ENCODE peak calls at places on chromosomes 12 and 14, in four cellular contexts. W is psoas muscle, J is mesendoderm, K is fibroblast of mammary gland. N is an unnamed sample.

GRCh38 chr12:53046655-53047220 is 3.1 kb upstream of the TNS2 start:
- DNase-seq in K (peak; percentile 74), J (peak; percentile 81), W (peak; percentile 90), N (peak; percentile 93)

GRCh38 chr14:92352158-92352985 is 29.4 kb downstream of the SLC24A4 start:
- DNase-seq in W (no peak), K (peak; percentile 46), J (peak; percentile 61), N (peak; percentile 31)

GRCh38 chr12:108599541-108599940 is 1.7 kb upstream of the TMEM119 start:
- DNase-seq in W (no peak), J (no peak), K (no peak), N (no peak)

GRCh38 chr12:45192041-45192695 is 23.7 kb upstream of the ANO6 start:
- DNase-seq in J (peak; percentile 98), K (peak; percentile 55), W (no peak), N (peak; percentile 63)

GRCh38 chr14:22939684-22940083 is 10.5 kb upstream of the PRMT5 start:
- DNase-seq in J (no peak), W (no peak), K (peak; percentile 78), N (no peak)

GRCh38 chr12:13234045-13234641 is 37.6 kb downstream of the EMP1 start:
- DNase-seq in W (no peak), J (peak; percentile 78), K (peak; percentile 76), N (peak; percentile 67)

GRCh38 chr12:72679147-72679757 is 407.1 kb downstream of the TRHDE start:
- DNase-seq in K (no peak), J (peak; percentile 59), W (no peak), N (no peak)

GRCh38 chr12:12899530-12900380 is 8.4 kb downstream of the GPRC5A start:
- DNase-seq in J (no peak), K (peak; percentile 98), W (peak; percentile 46), N (peak; percentile 98)

GRCh38 chr14:50117456-50117855 is 1.1 kb upstream of the VCPKMT start:
- DNase-seq in W (no peak), K (no peak), J (no peak), N (no peak)

GRCh38 chr14:104138098-104138890 is at the start of gene KIF26A:
- DNase-seq in J (peak; percentile 84), K (no peak), W (peak; percentile 28), N (peak; percentile 24)

GRCh38 chr14:98114122-98114895 is 1157.7 kb downstream of the BCL11B start:
- DNase-seq in W (no peak), K (no peak), J (peak; percentile 58), N (no peak)

GRCh38 chr12:116474331-116474730 is 84.8 kb upstream of the MAP1LC3B2 start:
- DNase-seq in J (no peak), W (no peak), K (peak; percentile 28), N (no peak)

GRCh38 chr14:85529803-85530574 is at the start of gene FLRT2:
- DNase-seq in W (peak; percentile 61), K (peak; percentile 71), J (peak; percentile 80), N (peak; percentile 68)

GRCh38 chr12:19148860-19149259 is 19.3 kb downstream of the PLEKHA5 start:
- DNase-seq in K (no peak), J (no peak), W (no peak), N (no peak)

GRCh38 chr12:8914716-8915526 is 612 bp downstream of the PHC1 start:
- DNase-seq in J (peak; percentile 89), W (peak; percentile 35), K (peak; percentile 45), N (peak; percentile 41)

GRCh38 chr14:38824691-38825090 is 278.3 kb downstream of the SEC23A start:
- DNase-seq in J (no peak), K (no peak), W (no peak), N (no peak)

GRCh38 chr14:105855246-105855892 is 329.0 kb downstream of the TMEM121 start:
- DNase-seq in K (no peak), J (no peak), W (no peak), N (no peak)

GRCh38 chr14:68775614-68776126 is 17.2 kb downstream of the ZFP36L1 start:
- DNase-seq in J (peak; percentile 65), W (no peak), K (no peak), N (no peak)

GRCh38 chr14:73285979-73286378 is 48.7 kb downstream of the PAPLN start:
- DNase-seq in W (no peak), K (no peak), J (no peak), N (no peak)

GRCh38 chr12:12779529-12779928 is 5.9 kb upstream of the APOLD1 start:
- DNase-seq in W (no peak), J (no peak), K (peak; percentile 92), N (peak; percentile 86)

GRCh38 chr14:24979725-24980239 is 70.2 kb downstream of the STXBP6 start:
- DNase-seq in J (no peak), W (no peak), K (no peak), N (no peak)

GRCh38 chr12:26654623-26655022 is 178.4 kb downstream of the ITPR2 start:
- DNase-seq in J (no peak), W (no peak), K (no peak), N (no peak)

DNA sequence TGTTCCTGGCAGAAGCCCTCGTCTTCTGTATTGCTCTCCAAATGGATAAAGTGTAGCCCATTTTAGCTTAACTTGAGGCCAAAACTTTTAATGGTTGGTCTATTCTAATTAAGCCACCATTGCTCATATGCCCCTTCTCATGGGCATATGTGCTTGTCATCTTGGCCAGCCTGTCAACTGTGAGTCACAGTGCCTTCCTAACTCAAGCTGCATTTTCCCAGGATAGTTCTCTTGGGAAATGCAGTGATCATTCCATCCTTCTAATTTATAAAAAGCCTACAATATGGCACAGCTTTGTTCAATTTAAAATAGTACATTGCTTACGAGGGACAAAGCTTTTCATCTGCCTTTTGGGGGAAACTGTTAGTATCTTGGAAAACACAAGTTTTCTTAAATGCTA is 6.6 kb downstream of the PTHLH start:
- DNase-seq in K (peak; percentile 78), W (no peak), J (no peak), N (no peak)
- H3K4me3 ChIP-seq in K (no peak overlapping the region), W (no peak overlapping the region), J (no peak overlapping the region), N (no peak overlapping the region)

DNA sequence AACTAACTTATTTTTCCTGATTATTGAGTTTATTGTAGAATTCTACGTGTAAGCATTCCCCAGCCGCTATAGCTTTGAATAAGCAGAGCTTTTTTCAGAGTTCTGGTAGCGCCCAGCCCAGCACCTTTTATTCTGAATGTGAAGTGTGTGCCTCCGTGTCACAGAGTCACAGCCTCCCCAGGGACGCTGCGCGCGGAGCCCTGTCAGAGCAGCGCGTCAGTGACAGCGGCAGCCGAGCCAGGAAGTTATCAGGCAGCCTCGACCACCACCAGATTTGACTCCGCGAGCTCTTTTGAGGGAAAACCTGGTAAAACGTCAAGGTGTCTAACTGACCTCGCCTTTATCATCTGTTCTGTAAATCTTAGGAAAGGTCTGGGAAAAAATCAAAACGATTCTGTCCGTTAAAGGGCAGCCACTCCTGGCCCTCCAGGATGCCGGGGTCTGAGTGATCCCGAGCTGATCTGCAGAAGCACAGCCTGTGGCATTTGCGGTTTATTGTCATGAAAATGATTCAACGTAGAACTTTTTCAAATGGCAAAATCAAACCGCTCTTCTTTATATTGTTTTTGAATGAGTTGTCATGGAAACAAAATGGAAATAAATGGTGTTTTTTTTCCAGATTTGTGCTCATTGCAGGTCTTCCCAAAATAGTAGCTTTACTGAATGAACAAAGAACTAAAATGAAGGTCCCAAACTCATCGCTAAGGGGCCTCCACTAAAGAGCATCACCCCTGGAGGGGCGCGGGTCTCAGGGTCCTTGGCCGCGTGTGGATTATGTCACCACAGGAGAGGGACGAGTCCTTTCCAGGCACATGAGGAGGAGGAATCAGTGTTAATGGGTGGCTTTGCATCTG is 43.1 kb upstream of the MMP17 start:
- DNase-seq in W (no peak), K (peak; percentile 41), J (no peak), N (no peak)
- H3K4me3 ChIP-seq in W (no peak overlapping the region), K (no peak overlapping the region), J (no peak overlapping the region), N (no peak overlapping the region)

GRCh38 chr12:6998708-6999451 is 19.4 kb downstream of the LPCAT3 start:
- DNase-seq in W (peak; percentile 25), J (no peak), K (peak; percentile 40), N (no peak)
- H3K4me3 ChIP-seq in W (no peak overlapping the region), J (no peak overlapping the region), K (no peak overlapping the region), N (no peak overlapping the region)

GRCh38 chr14:76138119-76138757 is 13.5 kb upstream of the GPATCH2L start:
- DNase-seq in W (no peak), K (no peak), J (peak; percentile 73), N (no peak)
- H3K4me3 ChIP-seq in W (peak overlapping the region; percentile 60), K (no peak overlapping the region), J (no peak overlapping the region), N (no peak overlapping the region)

GRCh38 chr12:82866227-82866803 is 179.6 kb downstream of the TMTC2 start:
- DNase-seq in K (no peak), J (no peak), W (no peak), N (no peak)
- H3K4me3 ChIP-seq in K (no peak overlapping the region), J (no peak overlapping the region), W (no peak overlapping the region), N (no peak overlapping the region)

GRCh38 chr12:34368079-34368478 is 345.8 kb downstream of the ALG10 start:
- DNase-seq in K (no peak), J (no peak), W (no peak), N (no peak)
- H3K4me3 ChIP-seq in K (no peak overlapping the region), J (no peak overlapping the region), W (no peak overlapping the region), N (no peak overlapping the region)

N was measured in fibroblast of villous mesenchyme.